ENCODE peak calls at places on chromosome 10, in five cellular contexts. One of them, this sample, is unnamed.

GRCh38 chr10:53430974-53431373 is 658.4 kb upstream of the MBL2 start:
- DNase-seq in mammary epithelial cell: no peak
- DNase-seq in upper lobe of right lung: no peak
- DNase-seq in MM.1S: no peak
- DNase-seq in ascending aorta: no peak
- DNase-seq in this sample: no peak

GRCh38 chr10:15334650-15335323 is 36.3 kb downstream of the FAM171A1 start:
- DNase-seq in upper lobe of right lung: no peak
- DNase-seq in mammary epithelial cell: no peak
- DNase-seq in MM.1S: no peak
- DNase-seq in ascending aorta: no peak
- DNase-seq in this sample: no peak

GRCh38 chr10:7432884-7433726 is 22.3 kb upstream of the SFMBT2 start:
- DNase-seq in MM.1S: no peak
- DNase-seq in ascending aorta: no peak
- DNase-seq in mammary epithelial cell: no peak
- DNase-seq in upper lobe of right lung: no peak
- DNase-seq in this sample: no peak

GRCh38 chr10:110175406-110175805 is 32.0 kb upstream of the MXI1 start:
- DNase-seq in MM.1S: no peak
- DNase-seq in upper lobe of right lung: no peak
- DNase-seq in ascending aorta: no peak
- DNase-seq in mammary epithelial cell: peak; percentile 79
- DNase-seq in this sample: no peak

GRCh38 chr10:70912556-70912955 is 24.2 kb upstream of the PCBD1 start:
- DNase-seq in mammary epithelial cell: no peak
- DNase-seq in upper lobe of right lung: peak; percentile 33
- DNase-seq in MM.1S: no peak
- DNase-seq in ascending aorta: no peak
- DNase-seq in this sample: no peak

GRCh38 chr10:23081891-23082290 is 13.5 kb upstream of the MSRB2 start:
- DNase-seq in upper lobe of right lung: no peak
- DNase-seq in MM.1S: peak; percentile 17
- DNase-seq in ascending aorta: no peak
- DNase-seq in mammary epithelial cell: no peak
- DNase-seq in this sample: no peak

GRCh38 chr10:79159785-79160184 is 91.0 kb downstream of the ZMIZ1 start:
- DNase-seq in ascending aorta: peak; percentile 89
- DNase-seq in MM.1S: no peak
- DNase-seq in mammary epithelial cell: no peak
- DNase-seq in upper lobe of right lung: no peak
- DNase-seq in this sample: no peak

GRCh38 chr10:80407836-80408197 is 534 bp upstream of the PRXL2A start:
- DNase-seq in upper lobe of right lung: peak; percentile 79
- DNase-seq in mammary epithelial cell: peak; percentile 69
- DNase-seq in ascending aorta: no peak
- DNase-seq in MM.1S: no peak
- DNase-seq in this sample: no peak

GRCh38 chr10:44425466-44425865 is 40.6 kb upstream of the CXCL12 start:
- DNase-seq in MM.1S: no peak
- DNase-seq in ascending aorta: peak; percentile 44
- DNase-seq in mammary epithelial cell: no peak
- DNase-seq in upper lobe of right lung: no peak
- DNase-seq in this sample: no peak

GRCh38 chr10:110803239-110803593 is 68.5 kb upstream of the PDCD4 start:
- DNase-seq in ascending aorta: no peak
- DNase-seq in upper lobe of right lung: no peak
- DNase-seq in mammary epithelial cell: no peak
- DNase-seq in MM.1S: no peak
- DNase-seq in this sample: no peak

GRCh38 chr10:132141526-132142395 is 45.0 kb upstream of the DPYSL4 start:
- DNase-seq in mammary epithelial cell: no peak
- DNase-seq in MM.1S: no peak
- DNase-seq in ascending aorta: no peak
- DNase-seq in upper lobe of right lung: peak; percentile 59
- DNase-seq in this sample: no peak

GRCh38 chr10:78634389-78634815 is 434.4 kb upstream of the ZMIZ1 start:
- DNase-seq in ascending aorta: no peak
- DNase-seq in upper lobe of right lung: no peak
- DNase-seq in mammary epithelial cell: peak; percentile 28
- DNase-seq in MM.1S: no peak
- DNase-seq in this sample: no peak

GRCh38 chr10:132373241-132373955 is 23.6 kb upstream of the PWWP2B start:
- DNase-seq in ascending aorta: no peak
- DNase-seq in upper lobe of right lung: peak; percentile 60
- DNase-seq in mammary epithelial cell: no peak
- DNase-seq in MM.1S: no peak
- DNase-seq in this sample: no peak

GRCh38 chr10:66552331-66552730 is 373.5 kb upstream of the LRRTM3 start:
- DNase-seq in ascending aorta: no peak
- DNase-seq in mammary epithelial cell: no peak
- DNase-seq in MM.1S: no peak
- DNase-seq in upper lobe of right lung: no peak
- DNase-seq in this sample: no peak

GRCh38 chr10:81873231-81873931 is 1.6 kb upstream of the NRG3 start:
- DNase-seq in ascending aorta: no peak
- DNase-seq in mammary epithelial cell: no peak
- DNase-seq in MM.1S: no peak
- DNase-seq in upper lobe of right lung: no peak
- DNase-seq in this sample: no peak

GRCh38 chr10:93346060-93346459 is 136.1 kb downstream of the MYOF start:
- DNase-seq in upper lobe of right lung: no peak
- DNase-seq in mammary epithelial cell: no peak
- DNase-seq in MM.1S: no peak
- DNase-seq in ascending aorta: no peak
- DNase-seq in this sample: no peak

GRCh38 chr10:70461397-70462348 is 16.9 kb upstream of the PALD1 start:
- DNase-seq in ascending aorta: no peak
- DNase-seq in mammary epithelial cell: peak; percentile 48
- DNase-seq in MM.1S: peak; percentile 58
- DNase-seq in upper lobe of right lung: no peak
- DNase-seq in this sample: no peak

GRCh38 chr10:71752391-71753090 is 20.8 kb downstream of the VSIR start:
- DNase-seq in mammary epithelial cell: no peak
- DNase-seq in upper lobe of right lung: peak; percentile 60
- DNase-seq in MM.1S: peak; percentile 31
- DNase-seq in ascending aorta: peak; percentile 62
- DNase-seq in this sample: no peak

GRCh38 chr10:78405781-78406180 is 372.1 kb downstream of the RPS24 start:
- DNase-seq in upper lobe of right lung: peak; percentile 37
- DNase-seq in mammary epithelial cell: no peak
- DNase-seq in MM.1S: no peak
- DNase-seq in ascending aorta: peak; percentile 56
- DNase-seq in this sample: no peak

GRCh38 chr10:25061711-25062455 is 45.5 kb downstream of the THNSL1 start:
- DNase-seq in upper lobe of right lung: no peak
- DNase-seq in MM.1S: no peak
- DNase-seq in mammary epithelial cell: peak; percentile 68
- DNase-seq in ascending aorta: no peak
- DNase-seq in this sample: no peak

GRCh38 chr10:70425096-70425495 is 16.4 kb downstream of the NODAL start:
- DNase-seq in ascending aorta: no peak
- DNase-seq in MM.1S: no peak
- DNase-seq in mammary epithelial cell: no peak
- DNase-seq in upper lobe of right lung: no peak
- DNase-seq in this sample: no peak

GRCh38 chr10:130497056-130498010 is 361.1 kb downstream of the GLRX3 start:
- DNase-seq in upper lobe of right lung: no peak
- DNase-seq in mammary epithelial cell: no peak
- DNase-seq in ascending aorta: no peak
- DNase-seq in MM.1S: no peak
- DNase-seq in this sample: no peak

GRCh38 chr10:122114156-122114747 is 125.3 kb downstream of the TACC2 start:
- DNase-seq in mammary epithelial cell: no peak
- DNase-seq in MM.1S: no peak
- DNase-seq in upper lobe of right lung: no peak
- DNase-seq in ascending aorta: peak; percentile 82
- DNase-seq in this sample: no peak

GRCh38 chr10:69458426-69459100 is 7.3 kb downstream of the TSPAN15 start:
- DNase-seq in upper lobe of right lung: peak; percentile 65
- DNase-seq in MM.1S: no peak
- DNase-seq in mammary epithelial cell: no peak
- DNase-seq in ascending aorta: no peak
- DNase-seq in this sample: no peak

GRCh38 chr10:3776796-3777571 is 8.0 kb downstream of the KLF6 start:
- DNase-seq in upper lobe of right lung: no peak
- DNase-seq in MM.1S: no peak
- DNase-seq in ascending aorta: peak; percentile 92
- DNase-seq in mammary epithelial cell: peak; percentile 83
- DNase-seq in this sample: no peak
- H3K4me1 ChIP-seq in upper lobe of right lung: peaks cover 59% of the 10 kb centered on the region
- H3K4me1 ChIP-seq in MM.1S: peaks cover 17% of the 10 kb centered on the region
- H3K4me1 ChIP-seq in ascending aorta: peaks cover 21% of the 10 kb centered on the region
- H3K4me1 ChIP-seq in mammary epithelial cell: peaks cover 49% of the 10 kb centered on the region
- H3K4me1 ChIP-seq in this sample: peaks cover 4% of the 10 kb centered on the region

GRCh38 chr10:120978589-120979252 is 127.6 kb downstream of the WDR11 start:
- DNase-seq in upper lobe of right lung: no peak
- DNase-seq in ascending aorta: no peak
- DNase-seq in MM.1S: no peak
- DNase-seq in mammary epithelial cell: no peak
- DNase-seq in this sample: no peak

GRCh38 chr10:120981601-120982381 is 130.6 kb downstream of the WDR11 start:
- DNase-seq in ascending aorta: peak; percentile 44
- DNase-seq in upper lobe of right lung: no peak
- DNase-seq in MM.1S: no peak
- DNase-seq in mammary epithelial cell: no peak
- DNase-seq in this sample: no peak

GRCh38 chr10:120980316-120980975 is 129.3 kb downstream of the WDR11 start:
- DNase-seq in mammary epithelial cell: no peak
- DNase-seq in MM.1S: no peak
- DNase-seq in upper lobe of right lung: peak; percentile 79
- DNase-seq in ascending aorta: peak; percentile 30
- DNase-seq in this sample: no peak

GRCh38 chr10:120977892-120978291 is 126.7 kb downstream of the WDR11 start:
- DNase-seq in MM.1S: no peak
- DNase-seq in ascending aorta: no peak
- DNase-seq in upper lobe of right lung: no peak
- DNase-seq in mammary epithelial cell: no peak
- DNase-seq in this sample: no peak

DNA sequence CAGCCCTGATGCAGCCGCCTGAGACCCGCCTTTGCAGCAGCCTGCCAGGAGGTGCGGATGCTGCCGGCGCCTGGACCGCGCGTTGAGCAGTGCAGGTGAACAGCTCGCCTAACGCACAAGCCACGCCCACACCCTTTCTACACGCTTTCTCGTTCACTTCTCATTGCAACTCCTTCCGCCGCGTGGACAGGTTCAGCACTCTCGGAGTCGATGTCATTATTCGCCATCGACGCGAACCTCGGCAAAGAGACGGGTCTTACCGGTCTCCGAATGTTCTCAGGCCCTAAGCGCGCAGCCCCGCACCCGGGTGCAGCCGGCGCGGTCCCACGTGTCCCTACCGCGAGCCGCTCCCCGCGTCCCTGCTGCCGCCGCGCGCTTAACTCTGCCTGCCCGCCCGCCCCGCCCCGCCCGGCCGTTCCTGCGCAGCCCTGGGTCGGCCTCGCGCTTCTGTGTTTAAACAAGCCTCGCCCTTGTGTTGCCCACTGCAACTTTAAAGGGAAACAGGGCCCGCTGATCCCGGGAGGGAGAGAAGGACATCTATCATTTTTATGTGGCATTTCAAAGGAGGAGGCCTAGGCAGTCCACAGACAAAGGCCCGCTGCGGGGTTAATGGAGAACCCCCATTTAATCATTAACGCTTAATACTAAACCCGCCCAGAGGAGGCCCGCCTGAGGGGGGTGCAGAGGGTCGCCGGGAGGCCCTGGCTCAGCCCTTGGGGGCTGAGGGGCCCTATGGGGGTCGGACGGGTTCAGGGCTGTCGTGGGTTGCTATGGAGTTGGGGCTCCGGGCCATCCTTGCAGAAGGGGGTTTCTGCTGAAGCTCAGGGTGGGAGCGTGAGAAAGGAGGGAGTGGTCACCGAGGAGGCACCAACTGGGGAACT is 128.5 kb downstream of the WDR11 start:
- DNase-seq in upper lobe of right lung: peak; percentile 92
- DNase-seq in mammary epithelial cell: peak; percentile 35
- DNase-seq in MM.1S: peak; percentile 10
- DNase-seq in ascending aorta: peak; percentile 49
- DNase-seq in this sample: no peak
- H3K27ac ChIP-seq in upper lobe of right lung: peak overlapping the region; percentile 83
- H3K27ac ChIP-seq in mammary epithelial cell: no peak overlapping the region
- H3K27ac ChIP-seq in MM.1S: no peak overlapping the region
- H3K27ac ChIP-seq in ascending aorta: no peak overlapping the region
- H3K27ac ChIP-seq in this sample: no peak overlapping the region

GRCh38 chr10:12459776-12460175 is 110.4 kb downstream of the CAMK1D start:
- DNase-seq in mammary epithelial cell: no peak
- DNase-seq in upper lobe of right lung: no peak
- DNase-seq in MM.1S: no peak
- DNase-seq in ascending aorta: no peak
- DNase-seq in this sample: no peak

GRCh38 chr10:12455318-12455717 is 106.0 kb downstream of the CAMK1D start:
- DNase-seq in upper lobe of right lung: no peak
- DNase-seq in MM.1S: no peak
- DNase-seq in mammary epithelial cell: no peak
- DNase-seq in ascending aorta: no peak
- DNase-seq in this sample: no peak

GRCh38 chr10:12459338-12459737 is 110.0 kb downstream of the CAMK1D start:
- DNase-seq in mammary epithelial cell: no peak
- DNase-seq in MM.1S: no peak
- DNase-seq in ascending aorta: no peak
- DNase-seq in upper lobe of right lung: no peak
- DNase-seq in this sample: no peak

DNA sequence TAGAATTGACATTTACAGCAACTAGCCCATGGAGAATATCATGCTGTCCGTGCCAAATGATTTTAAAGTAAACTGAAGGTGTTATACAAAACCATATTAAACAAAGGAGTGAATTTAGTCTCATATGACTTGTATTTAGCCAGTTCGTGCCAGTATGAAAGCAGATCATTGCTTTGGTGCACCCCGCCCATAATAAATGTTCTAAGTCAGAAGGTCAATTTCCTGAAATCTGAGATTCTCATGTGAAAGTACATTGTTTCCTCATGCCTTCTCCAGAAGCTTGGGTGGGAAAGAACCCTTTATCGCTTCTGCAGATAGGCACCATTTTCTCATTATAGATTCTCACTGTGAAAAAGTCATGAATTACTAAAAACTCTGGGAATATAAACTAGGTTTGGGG is 106.4 kb downstream of the CAMK1D start:
- DNase-seq in upper lobe of right lung: no peak
- DNase-seq in mammary epithelial cell: no peak
- DNase-seq in MM.1S: no peak
- DNase-seq in ascending aorta: no peak
- DNase-seq in this sample: no peak
- H3K4me3 ChIP-seq in upper lobe of right lung: no peak overlapping the region
- H3K4me3 ChIP-seq in mammary epithelial cell: no peak overlapping the region
- H3K4me3 ChIP-seq in MM.1S: no peak overlapping the region
- H3K4me3 ChIP-seq in ascending aorta: no peak overlapping the region
- H3K4me3 ChIP-seq in this sample: no peak overlapping the region

DNA sequence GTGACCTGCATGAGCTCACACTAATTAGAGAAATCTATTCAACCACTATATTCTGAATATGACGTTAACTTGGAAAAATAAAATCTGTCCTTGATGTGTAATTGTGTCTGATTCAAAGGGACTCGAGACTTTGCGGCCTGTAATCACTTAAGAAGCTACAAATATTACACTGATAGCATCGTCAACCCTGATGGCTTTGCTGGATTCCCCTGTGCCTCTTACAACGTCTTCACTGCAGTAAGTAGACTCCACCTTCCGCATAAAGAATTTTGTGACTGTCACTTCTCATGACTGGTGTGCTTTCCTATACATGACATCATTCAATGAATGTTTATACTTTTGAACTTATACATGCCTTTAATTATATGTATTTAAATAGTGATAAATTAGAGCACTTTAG is 10.2 kb downstream of the PNLIP start:
- DNase-seq in MM.1S: no peak
- DNase-seq in mammary epithelial cell: no peak
- DNase-seq in ascending aorta: no peak
- DNase-seq in upper lobe of right lung: no peak
- DNase-seq in this sample: no peak
- H3K4me1 ChIP-seq in MM.1S: no peaks in the 10 kb centered on the region
- H3K4me1 ChIP-seq in mammary epithelial cell: no peaks in the 10 kb centered on the region
- H3K4me1 ChIP-seq in ascending aorta: no peaks in the 10 kb centered on the region
- H3K4me1 ChIP-seq in upper lobe of right lung: no peaks in the 10 kb centered on the region
- H3K4me1 ChIP-seq in this sample: peaks cover 2% of the 10 kb centered on the region